ENCODE peak calls at places on chromosomes 3 and 15, in ten cellular contexts. X, D, Q, V, E, C, O, H, L and J are unnamed samples.

GRCh38 chr15:69305204-69305931 is 6.7 kb downstream of the PAQR5 start:
- DNase-seq in D (no peak), H (peak; percentile 97), E (no peak), L (peak; percentile 94), O (peak; percentile 90), Q (peak; percentile 96), X (no peak), V (no peak), C (peak; percentile 98), J (no peak)

GRCh38 chr15:99440551-99441426 is 125.0 kb upstream of the MEF2A start:
- DNase-seq in O (no peak), C (no peak), X (peak; percentile 4), E (no peak), V (peak; percentile 6), H (no peak), L (peak; percentile 55), D (peak; percentile 27), Q (no peak), J (no peak)

GRCh38 chr15:34436126-34436955 is 1.3 kb downstream of the GOLGA8A start:
- DNase-seq in L (peak; percentile 47), X (no peak), E (no peak), C (peak; percentile 13), H (peak; percentile 7), O (peak; percentile 21), V (peak; percentile 14), Q (peak; percentile 0), D (no peak), J (no peak)

GRCh38 chr15:44340410-44340809 is 51.9 kb downstream of the GOLM2 start:
- DNase-seq in L (no peak), V (no peak), X (no peak), E (no peak), D (no peak), Q (peak; percentile 67), O (peak; percentile 95), H (peak; percentile 85), C (peak; percentile 69), J (no peak)

GRCh38 chr15:97691799-97692198 is 268.7 kb upstream of the ARRDC4 start:
- DNase-seq in C (peak; percentile 18), V (no peak), X (no peak), D (no peak), L (no peak), O (peak; percentile 14), Q (no peak), E (no peak), H (no peak), J (no peak)

GRCh38 chr3:9196009-9196408 is 53.4 kb downstream of the SRGAP3 start:
- DNase-seq in H (no peak), L (no peak), Q (no peak), V (no peak), C (no peak), X (no peak), E (no peak), O (no peak), D (no peak), J (no peak)

GRCh38 chr3:69803871-69804270 is 64.6 kb downstream of the MITF start:
- DNase-seq in L (no peak), V (no peak), C (no peak), X (no peak), Q (no peak), H (no peak), O (no peak), E (no peak), D (no peak), J (no peak)

GRCh38 chr3:56593455-56594158 is 36.6 kb downstream of the CCDC66 start:
- DNase-seq in V (no peak), C (no peak), O (peak; percentile 13), D (no peak), H (no peak), Q (no peak), X (no peak), E (no peak), L (no peak), J (no peak)

DNA sequence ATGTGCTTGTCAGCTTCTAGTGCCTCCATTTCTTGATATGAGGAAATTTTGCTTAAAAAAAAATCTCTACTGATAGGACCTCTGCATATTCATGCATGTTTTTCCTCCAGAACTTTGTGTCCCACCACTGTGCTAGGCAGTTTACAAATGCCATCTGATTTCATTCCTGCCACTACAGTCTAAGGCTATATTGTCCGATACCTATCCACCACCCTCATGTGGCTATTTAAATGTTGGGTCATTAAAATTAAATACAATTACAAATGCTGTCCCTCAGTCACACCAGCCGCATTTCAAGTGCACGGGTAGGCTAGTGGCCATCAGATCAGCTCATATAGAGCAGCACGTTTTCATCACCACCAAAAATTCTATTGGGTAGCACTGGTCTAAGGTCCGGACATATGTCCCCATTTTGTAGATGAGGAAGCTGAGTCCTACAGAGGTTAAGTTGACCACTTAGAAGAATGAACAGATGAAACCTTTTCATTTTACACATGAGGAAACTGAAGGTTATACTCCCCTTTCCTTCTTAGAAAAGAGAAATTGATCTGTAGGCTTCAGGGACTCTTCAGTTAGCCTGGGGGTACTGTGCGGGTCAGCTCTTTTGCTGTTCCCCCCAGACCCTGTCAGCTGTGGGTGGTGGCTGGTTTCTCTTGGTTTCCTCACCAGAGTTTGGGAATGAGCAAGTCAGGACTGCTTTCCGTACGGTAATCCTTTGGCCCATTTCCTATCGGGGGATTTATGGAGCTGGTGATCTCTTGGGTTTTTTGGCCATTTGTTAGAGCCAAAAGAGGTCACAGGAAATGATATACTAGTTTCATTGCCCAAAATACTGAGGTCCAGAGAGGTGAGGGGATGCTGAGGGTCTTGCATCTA is 56.6 kb downstream of the SMAD3 start:
- DNase-seq in C (no peak), V (no peak), X (no peak), H (no peak), Q (no peak), D (no peak), L (no peak), E (no peak), O (no peak), J (no peak)
- TF ChIP-seq CTCF in C (no peak), V (no peak), X (no peak), H (no peak), Q (no peak), D (no peak), L (no peak), E (no peak), O (no peak), J (no peak)

DNA sequence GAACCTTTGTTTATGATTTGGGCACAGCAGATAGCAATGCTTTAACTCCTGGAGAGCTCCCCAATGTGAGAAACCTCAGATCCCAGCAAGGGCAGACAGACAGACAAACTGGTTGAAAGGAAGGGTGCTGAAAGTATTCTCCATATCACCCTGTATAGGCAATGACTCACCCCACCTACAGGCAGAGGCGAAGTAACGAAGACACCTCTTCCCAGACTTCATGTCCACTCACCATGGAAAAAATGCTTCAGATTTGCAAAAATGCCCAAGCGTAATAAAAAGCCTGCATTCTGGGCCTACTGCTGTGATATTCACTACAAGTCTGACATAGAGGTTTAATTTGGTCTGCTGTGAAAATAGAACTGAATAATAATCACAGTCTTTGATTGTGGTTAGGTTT is 50.5 kb downstream of the THBS1 start:
- DNase-seq in Q (no peak), E (no peak), D (no peak), O (peak; percentile 37), X (no peak), L (no peak), H (no peak), C (peak; percentile 67), V (no peak), J (no peak)
- TF ChIP-seq CTCF in Q (no peak), E (no peak), D (no peak), O (peak; percentile 18), X (no peak), L (no peak), H (no peak), C (no peak), V (no peak), J (no peak)

DNA sequence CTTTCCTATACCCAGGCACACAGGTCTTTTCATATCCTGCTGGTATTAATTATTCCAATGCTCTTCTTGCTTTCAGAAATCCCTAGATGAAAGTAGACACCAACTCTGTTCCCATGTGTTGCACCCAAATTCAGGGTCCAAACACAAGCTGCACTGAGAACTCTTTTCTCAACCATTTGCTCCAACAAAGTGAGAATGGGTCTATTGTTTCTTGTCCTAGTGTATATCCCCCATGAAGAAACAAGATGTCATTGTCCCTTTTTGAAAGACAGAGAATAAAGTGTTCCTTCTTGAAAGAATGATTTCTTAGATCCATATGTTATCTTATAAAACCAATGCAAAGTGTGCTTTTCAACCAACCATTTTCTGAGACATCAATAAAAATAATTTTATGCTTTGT is 353.7 kb downstream of the CNTN6 start:
- DNase-seq in V (no peak), Q (no peak), E (no peak), D (no peak), X (no peak), H (no peak), O (no peak), L (no peak), C (no peak), J (no peak)
- TF ChIP-seq CTCF in V (no peak), Q (no peak), E (no peak), D (no peak), X (no peak), H (no peak), O (no peak), L (no peak), C (no peak), J (no peak)

GRCh38 chr3:100060685-100061484 is 53.4 kb downstream of the FILIP1L start:
- DNase-seq in H (no peak), V (no peak), C (no peak), L (no peak), Q (no peak), O (no peak), E (no peak), X (no peak), D (no peak), J (no peak)

GRCh38 chr3:100062665-100063064 is 51.6 kb downstream of the FILIP1L start:
- DNase-seq in E (no peak), C (no peak), H (no peak), L (no peak), D (no peak), X (no peak), O (no peak), Q (no peak), V (no peak), J (no peak)

GRCh38 chr3:100053929-100054620 is 60.2 kb downstream of the FILIP1L start:
- DNase-seq in V (no peak), X (no peak), O (no peak), H (no peak), D (no peak), E (no peak), C (no peak), Q (no peak), L (no peak), J (no peak)

GRCh38 chr3:100059472-100059871 is 54.8 kb downstream of the FILIP1L start:
- DNase-seq in H (no peak), X (no peak), V (no peak), Q (no peak), E (no peak), D (no peak), C (no peak), L (no peak), O (no peak), J (no peak)

DNA sequence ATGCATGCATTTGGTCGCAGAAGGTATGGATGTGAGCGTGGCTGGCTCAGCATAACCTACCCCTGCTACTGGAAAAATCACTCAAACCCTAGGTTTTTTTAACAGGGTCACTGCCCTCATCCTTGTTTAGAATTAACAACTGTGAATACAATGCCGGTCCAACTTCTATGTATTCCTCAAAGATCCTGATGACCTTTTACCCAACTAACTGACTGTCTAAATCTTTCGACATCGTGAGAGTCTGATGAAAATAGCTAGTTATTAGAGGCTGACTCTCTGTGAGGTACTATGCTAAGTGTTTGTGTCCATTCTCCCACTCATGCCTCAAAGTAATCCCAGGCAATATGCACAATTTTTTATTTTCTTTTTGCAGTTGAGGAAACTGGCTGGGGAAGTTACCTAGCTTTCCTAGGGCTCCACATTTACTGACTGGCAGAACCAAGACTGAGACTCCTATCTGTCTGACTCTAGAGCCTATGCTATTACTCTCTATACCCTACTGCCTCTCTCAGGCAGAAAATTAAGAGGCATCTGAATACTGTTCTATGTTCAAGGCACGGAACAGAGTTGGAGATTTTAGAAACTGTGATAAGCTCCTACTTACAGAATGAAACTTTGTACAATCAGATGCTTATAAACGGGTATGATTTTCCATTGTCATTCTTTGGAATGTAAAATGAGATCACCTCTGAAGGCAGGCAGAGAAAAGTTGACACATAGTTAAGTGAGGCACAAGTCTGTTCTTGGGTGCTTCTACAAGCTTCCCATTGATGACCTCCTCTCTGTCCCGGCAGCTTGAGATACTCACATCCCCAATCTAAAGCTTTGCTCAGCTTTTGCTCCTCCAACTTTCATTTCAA is 56.4 kb downstream of the FILIP1L start:
- DNase-seq in D (no peak), O (no peak), C (no peak), L (no peak), X (no peak), E (no peak), Q (peak; percentile 23), H (peak; percentile 56), V (no peak), J (no peak)
- TF ChIP-seq CTCF in D (no peak), O (no peak), C (no peak), L (peak; percentile 12), X (no peak), E (peak; percentile 22), Q (no peak), H (no peak), V (no peak), J (peak; percentile 42)